ENCODE peak calls at places on chromosomes 3 and 15, in eight cellular contexts. P is tibial artery, W is BE2C, H is H7, Z is A673, M is ascending aorta, X is trophoblast cell, O is fibroblast of the aortic adventitia. B is an unnamed sample.

GRCh38 chr3:155079795-155080546 is at the start of gene MME:
- DNase-seq in H (peak; percentile 84), O (peak; percentile 72), X (peak; percentile 35), W (peak; percentile 27), P (no peak), M (peak; percentile 61), Z (peak; percentile 7), B (peak; percentile 97)

GRCh38 chr3:126389792-126390142 is 4.9 kb upstream of the CFAP100 start:
- DNase-seq in H (no peak), W (no peak), Z (no peak), M (no peak), P (no peak), O (no peak), X (no peak), B (no peak)

GRCh38 chr3:73437828-73438227 is 186.9 kb downstream of the PDZRN3 start:
- DNase-seq in P (no peak), O (no peak), W (no peak), Z (no peak), M (no peak), H (no peak), X (no peak), B (no peak)

GRCh38 chr15:70835415-70835814 is 18.5 kb downstream of the LARP6 start:
- DNase-seq in O (peak; percentile 88), W (no peak), H (no peak), X (no peak), M (peak; percentile 91), P (peak; percentile 93), Z (no peak), B (no peak)

GRCh38 chr3:100516843-100517242 is 24.4 kb downstream of the TMEM45A start:
- DNase-seq in P (no peak), X (no peak), H (no peak), Z (no peak), W (no peak), O (peak; percentile 85), M (no peak), B (no peak)

GRCh38 chr3:40382617-40382979 is 4.4 kb upstream of the ENTPD3 start:
- DNase-seq in H (no peak), X (peak; percentile 95), W (no peak), M (no peak), P (no peak), Z (no peak), O (no peak), B (no peak)

GRCh38 chr3:161050929-161051328 is 54.2 kb downstream of the B3GALNT1 start:
- DNase-seq in O (no peak), P (no peak), M (no peak), Z (no peak), X (no peak), H (no peak), W (no peak), B (no peak)

GRCh38 chr3:23172059-23172458 is 31.1 kb upstream of the UBE2E2 start:
- DNase-seq in Z (no peak), O (no peak), W (no peak), H (no peak), M (no peak), P (no peak), X (no peak), B (no peak)

GRCh38 chr15:78232951-78233350 is 1.4 kb downstream of the ACSBG1 start:
- DNase-seq in H (no peak), X (no peak), W (no peak), Z (no peak), P (no peak), O (no peak), M (no peak), B (peak; percentile 64)

GRCh38 chr3:64022451-64023186 is 675 bp downstream of the PSMD6 start:
- DNase-seq in M (no peak), X (no peak), O (peak; percentile 20), W (no peak), Z (no peak), H (peak; percentile 18), P (no peak), B (no peak)

GRCh38 chr3:52532517-52532837 is 1.2 kb downstream of the NT5DC2 start:
- DNase-seq in H (peak; percentile 75), O (peak; percentile 38), W (peak; percentile 37), M (peak; percentile 73), P (peak; percentile 69), Z (no peak), X (no peak), B (no peak)

GRCh38 chr3:5294360-5294759 is 106.9 kb downstream of the EDEM1 start:
- DNase-seq in W (no peak), M (no peak), X (peak; percentile 91), P (no peak), O (peak; percentile 5), H (no peak), Z (no peak), B (no peak)
- H3K4me3 ChIP-seq in W (no peak overlapping the region), M (no peak overlapping the region), X (no peak overlapping the region), P (no peak overlapping the region), O (no peak overlapping the region), H (no peak overlapping the region), Z (no peak overlapping the region), B (no peak overlapping the region)

GRCh38 chr3:29440321-29441019 is 159.6 kb downstream of the RBMS3 start:
- DNase-seq in H (no peak), W (peak; percentile 34), O (no peak), Z (peak; percentile 87), P (no peak), X (peak; percentile 11), M (no peak), B (peak; percentile 3)
- H3K4me3 ChIP-seq in H (no peak overlapping the region), W (peak overlapping the region; percentile 47), O (no peak overlapping the region), Z (peak overlapping the region; percentile 39), P (no peak overlapping the region), X (no peak overlapping the region), M (no peak overlapping the region), B (no peak overlapping the region)

GRCh38 chr3:37949866-37950265 is 40.7 kb upstream of the VILL start:
- DNase-seq in X (no peak), H (no peak), Z (no peak), O (peak; percentile 55), P (no peak), W (no peak), M (no peak), B (no peak)
- H3K4me3 ChIP-seq in X (no peak overlapping the region), H (no peak overlapping the region), Z (no peak overlapping the region), O (no peak overlapping the region), P (no peak overlapping the region), W (no peak overlapping the region), M (no peak overlapping the region), B (no peak overlapping the region)

GRCh38 chr3:152835311-152836102 is 576 bp downstream of the P2RY1 start:
- DNase-seq in Z (peak; percentile 82), O (peak; percentile 45), H (peak; percentile 69), X (peak; percentile 12), P (peak; percentile 72), W (peak; percentile 53), M (peak; percentile 75), B (peak; percentile 61)

GRCh38 chr3:152833089-152833488 is 1.8 kb upstream of the P2RY1 start:
- DNase-seq in M (no peak), Z (no peak), W (no peak), P (no peak), X (no peak), H (no peak), O (no peak), B (no peak)

GRCh38 chr3:152832046-152832445 is 2.9 kb upstream of the P2RY1 start:
- DNase-seq in O (no peak), X (no peak), M (no peak), Z (no peak), W (no peak), H (no peak), P (no peak), B (no peak)

GRCh38 chr3:152834354-152835310 is at the start of gene P2RY1:
- DNase-seq in H (peak; percentile 93), P (peak; percentile 70), O (peak; percentile 35), X (peak; percentile 63), Z (peak; percentile 92), W (peak; percentile 49), M (peak; percentile 67), B (peak; percentile 83)

GRCh38 chr3:152836269-152836668 is 1.3 kb downstream of the P2RY1 start:
- DNase-seq in Z (no peak), P (no peak), M (no peak), O (no peak), H (no peak), X (no peak), W (no peak), B (no peak)
- H3K4me3 ChIP-seq in Z (peak overlapping the region; percentile 75), P (peak overlapping the region; percentile 76), M (peak overlapping the region; percentile 83), O (no peak overlapping the region), H (peak overlapping the region; percentile 89), X (no peak overlapping the region), W (no peak overlapping the region), B (peak overlapping the region; percentile 75)

DNA sequence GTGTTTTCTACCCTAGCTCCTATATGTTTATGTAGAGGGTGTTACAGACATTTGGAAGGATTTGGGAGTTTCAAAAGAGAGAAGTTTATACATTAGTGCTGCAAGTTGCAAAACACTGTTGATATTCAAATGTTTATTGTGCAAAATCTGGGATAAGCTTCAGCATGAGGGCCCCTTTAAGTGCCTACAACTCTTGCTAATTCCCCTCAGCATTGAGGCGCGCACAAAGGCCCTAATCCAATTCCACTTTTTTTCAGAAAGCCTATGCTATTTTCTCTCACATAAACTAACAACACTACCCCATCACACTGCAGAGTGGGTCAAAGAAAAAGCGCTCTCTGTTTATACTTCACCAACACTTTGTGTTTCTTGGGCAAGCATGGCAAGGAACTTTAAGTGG is 208.0 kb downstream of the NR2F2 start:
- DNase-seq in Z (no peak), W (no peak), M (no peak), P (no peak), X (no peak), H (no peak), O (no peak), B (no peak)
- H3K4me3 ChIP-seq in Z (no peak overlapping the region), W (no peak overlapping the region), M (no peak overlapping the region), P (no peak overlapping the region), X (no peak overlapping the region), H (no peak overlapping the region), O (no peak overlapping the region), B (no peak overlapping the region)